ENCODE peak calls at places on chromosomes 7 and 10, in seven cellular contexts. L, R, B, Y, U, M and D are unnamed samples.

GRCh38 chr10:29621161-29621560 is 13.6 kb downstream of the SVIL start:
- DNase-seq in L (no peak), R (peak), B (no peak), Y (peak), U (no peak), M (no peak), D (no peak)

GRCh38 chr10:52779541-52780390 is 7.2 kb upstream of the MBL2 start:
- DNase-seq in L (peak), R (peak), B (no peak), Y (no peak), U (peak), M (peak), D (no peak)

GRCh38 chr10:59465089-59465488 is 102.7 kb upstream of the FAM13C start:
- DNase-seq in L (no peak), R (peak), B (no peak), Y (no peak), U (peak), M (peak), D (no peak)

GRCh38 chr7:19030280-19030679 is 87.2 kb downstream of the TWIST1 start:
- DNase-seq in L (no peak), R (no peak), B (no peak), Y (no peak), U (no peak), M (no peak), D (no peak)

GRCh38 chr7:74479961-74480829 is 26.5 kb downstream of the GTF2IRD1 start:
- DNase-seq in L (peak), R (peak), B (no peak), Y (peak), U (peak), M (peak), D (peak)

GRCh38 chr7:18400726-18401125 is 94.8 kb upstream of the HDAC9 start:
- DNase-seq in L (no peak), R (no peak), B (no peak), Y (no peak), U (no peak), M (no peak), D (no peak)

GRCh38 chr7:49778731-49779270 is 5.4 kb downstream of the VWC2 start:
- DNase-seq in L (no peak), R (no peak), B (no peak), Y (no peak), U (no peak), M (no peak), D (no peak)

GRCh38 chr7:42471573-42472174 is 234.7 kb upstream of the GLI3 start:
- DNase-seq in L (no peak), R (no peak), B (no peak), Y (no peak), U (no peak), M (no peak), D (no peak)

GRCh38 chr10:8721641-8722040 is 667.2 kb downstream of the GATA3 start:
- DNase-seq in L (no peak), R (no peak), B (no peak), Y (no peak), U (no peak), M (no peak), D (no peak)

GRCh38 chr7:28544453-28545142 is 132.3 kb downstream of the CREB5 start:
- DNase-seq in L (no peak), R (no peak), B (no peak), Y (no peak), U (no peak), M (no peak), D (no peak)

GRCh38 chr7:4819450-4820404 is 42.1 kb downstream of the PAPOLB start:
- DNase-seq in L (peak), R (no peak), B (no peak), Y (no peak), U (no peak), M (no peak), D (no peak)